ENCODE peak calls at places on chromosome 4, in ten cellular contexts. B is A549, J is progenitor cell of endocrine pancreas, K is astrocyte of the spinal cord, F is HFFc6, S is fibroblast of lung, G is choroid plexus epithelial cell, N is GM12865, Q is AG09319, V is omental fat pad. X is an unnamed sample.

GRCh38 chr4:40256329-40256728 is 59.5 kb downstream of the RHOH start:
- DNase-seq in B (no peak), J (no peak), K (no peak), F (no peak), S (no peak), G (no peak), N (no peak), Q (no peak), V (no peak), X (no peak)

GRCh38 chr4:10734697-10735096 is 50.1 kb upstream of the CLNK start:
- DNase-seq in B (no peak), J (no peak), K (no peak), F (no peak), S (no peak), G (no peak), N (no peak), Q (no peak), V (no peak), X (no peak)

GRCh38 chr4:123896446-123897071 is 500.0 kb downstream of the SPRY1 start:
- DNase-seq in B (no peak), J (no peak), K (no peak), F (no peak), S (peak), G (peak), N (no peak), Q (no peak), V (no peak), X (no peak)

GRCh38 chr4:142824368-142824767 is 21.7 kb downstream of the INPP4B start:
- DNase-seq in B (no peak), J (no peak), K (peak), F (peak), S (peak), G (peak), N (no peak), Q (no peak), V (no peak), X (no peak)

GRCh38 chr4:7044415-7044930 is 1.3 kb downstream of the TADA2B start:
- DNase-seq in B (no peak), J (no peak), K (no peak), F (peak), S (no peak), G (peak), N (peak), Q (no peak), V (no peak), X (no peak)

GRCh38 chr4:185109736-185110135 is 33.3 kb upstream of the SLC25A4 start:
- DNase-seq in B (no peak), J (no peak), K (no peak), F (no peak), S (no peak), G (no peak), N (no peak), Q (no peak), V (no peak), X (no peak)

GRCh38 chr4:2359591-2360390 is 58.7 kb downstream of the ZFYVE28 start:
- DNase-seq in B (no peak), J (no peak), K (no peak), F (no peak), S (no peak), G (no peak), N (no peak), Q (no peak), V (no peak), X (no peak)

GRCh38 chr4:140374130-140374477 is 658 bp downstream of the SCOC start:
- DNase-seq in B (no peak), J (no peak), K (no peak), F (no peak), S (no peak), G (no peak), N (peak), Q (no peak), V (no peak), X (no peak)

GRCh38 chr4:75633846-75634245 is 3.5 kb upstream of the CDKL2 start:
- DNase-seq in B (no peak), J (no peak), K (peak), F (peak), S (peak), G (peak), N (no peak), Q (no peak), V (no peak), X (no peak)

GRCh38 chr4:14059006-14059405 is 431.5 kb upstream of the BOD1L1 start:
- DNase-seq in B (no peak), J (no peak), K (no peak), F (no peak), S (peak), G (peak), N (no peak), Q (no peak), V (no peak), X (no peak)

GRCh38 chr4:103067841-103068547 is 8.6 kb downstream of the SLC9B2 start:
- DNase-seq in B (no peak), J (no peak), K (no peak), F (peak), S (peak), G (no peak), N (no peak), Q (no peak), V (no peak), X (no peak)

GRCh38 chr4:84070293-84070692 is 428.8 kb downstream of the NKX6-1 start:
- DNase-seq in B (no peak), J (no peak), K (no peak), F (no peak), S (no peak), G (no peak), N (no peak), Q (no peak), V (no peak), X (no peak)

GRCh38 chr4:25069014-25069413 is 38.3 kb upstream of the LGI2 start:
- DNase-seq in B (peak), J (no peak), K (no peak), F (no peak), S (no peak), G (no peak), N (no peak), Q (no peak), V (no peak), X (peak)

GRCh38 chr4:56817840-56818491 is 3.5 kb downstream of the SPINK2 start:
- DNase-seq in B (no peak), J (no peak), K (no peak), F (no peak), S (peak), G (no peak), N (peak), Q (no peak), V (no peak), X (no peak)

GRCh38 chr4:73803213-73803612 is 33.3 kb upstream of the CXCL6 start:
- DNase-seq in B (no peak), J (no peak), K (peak), F (no peak), S (no peak), G (peak), N (no peak), Q (no peak), V (no peak), X (no peak)

GRCh38 chr4:76090241-76090691 is 15.8 kb downstream of the ART3 start:
- DNase-seq in B (no peak), J (no peak), K (peak), F (peak), S (peak), G (peak), N (peak), Q (peak), V (no peak), X (peak)

GRCh38 chr4:28092610-28093009 is 1232.0 kb downstream of the STIM2 start:
- DNase-seq in B (no peak), J (no peak), K (no peak), F (no peak), S (no peak), G (no peak), N (no peak), Q (no peak), V (no peak), X (no peak)

GRCh38 chr4:15956179-15956850 is 6.7 kb downstream of the FGFBP2 start:
- DNase-seq in B (peak), J (peak), K (peak), F (peak), S (peak), G (peak), N (peak), Q (peak), V (peak), X (peak)

GRCh38 chr4:56649445-56650258 is 31.4 kb downstream of the HOPX start:
- DNase-seq in B (no peak), J (no peak), K (no peak), F (no peak), S (no peak), G (no peak), N (no peak), Q (no peak), V (no peak), X (no peak)

GRCh38 chr4:111064342-111064993 is 441.6 kb upstream of the PITX2 start:
- DNase-seq in B (peak), J (no peak), K (peak), F (peak), S (peak), G (peak), N (peak), Q (no peak), V (no peak), X (no peak)

GRCh38 chr4:144696376-144696775 is 50.4 kb downstream of the HHIP start:
- DNase-seq in B (no peak), J (no peak), K (no peak), F (no peak), S (no peak), G (no peak), N (no peak), Q (no peak), V (no peak), X (no peak)

GRCh38 chr4:145130788-145131398 is 32.8 kb downstream of the ABCE1 start:
- DNase-seq in B (no peak), J (no peak), K (peak), F (peak), S (peak), G (peak), N (no peak), Q (peak), V (no peak), X (no peak)

GRCh38 chr4:154406022-154406835 is 85.4 kb downstream of the DCHS2 start:
- DNase-seq in B (no peak), J (no peak), K (no peak), F (no peak), S (no peak), G (no peak), N (peak), Q (no peak), V (no peak), X (no peak)

GRCh38 chr4:5157721-5158390 is 106.6 kb downstream of the STK32B start:
- DNase-seq in B (peak), J (no peak), K (no peak), F (no peak), S (peak), G (no peak), N (no peak), Q (peak), V (no peak), X (no peak)

GRCh38 chr4:7398104-7398423 is 36.7 kb downstream of the PSAPL1 start:
- DNase-seq in B (no peak), J (no peak), K (peak), F (no peak), S (peak), G (peak), N (no peak), Q (no peak), V (no peak), X (peak)

GRCh38 chr4:176011523-176011922 is 54.1 kb upstream of the WDR17 start:
- DNase-seq in B (no peak), J (no peak), K (peak), F (no peak), S (peak), G (no peak), N (peak), Q (no peak), V (no peak), X (no peak)

GRCh38 chr4:102196221-102196620 is 149.1 kb downstream of the SLC39A8 start:
- DNase-seq in B (no peak), J (no peak), K (peak), F (no peak), S (peak), G (peak), N (no peak), Q (no peak), V (no peak), X (no peak)

GRCh38 chr4:140754918-140755810 is 1.0 kb downstream of the TBC1D9 start:
- DNase-seq in B (no peak), J (no peak), K (no peak), F (no peak), S (no peak), G (peak), N (no peak), Q (no peak), V (no peak), X (no peak)

GRCh38 chr4:6239486-6239885 is 30.2 kb upstream of the WFS1 start:
- DNase-seq in B (no peak), J (no peak), K (no peak), F (no peak), S (no peak), G (no peak), N (no peak), Q (no peak), V (no peak), X (no peak)

GRCh38 chr4:13399257-13399656 is 84.9 kb downstream of the RAB28 start:
- DNase-seq in B (no peak), J (no peak), K (peak), F (peak), S (peak), G (peak), N (no peak), Q (no peak), V (no peak), X (no peak)

GRCh38 chr4:40305329-40306193 is 29.6 kb upstream of the CHRNA9 start:
- DNase-seq in B (no peak), J (no peak), K (no peak), F (no peak), S (no peak), G (no peak), N (peak), Q (no peak), V (no peak), X (no peak)

GRCh38 chr4:47612116-47613023 is 127.3 kb downstream of the ATP10D start:
- DNase-seq in B (no peak), J (no peak), K (peak), F (peak), S (peak), G (peak), N (no peak), Q (no peak), V (no peak), X (no peak)

GRCh38 chr4:58214376-58214775 is 1104.2 kb upstream of the IGFBP7 start:
- DNase-seq in B (no peak), J (no peak), K (no peak), F (no peak), S (no peak), G (no peak), N (no peak), Q (no peak), V (no peak), X (no peak)

GRCh38 chr4:124712417-124713212 is at the start of gene ANKRD50:
- DNase-seq in B (peak), J (peak), K (peak), F (peak), S (peak), G (peak), N (peak), Q (peak), V (peak), X (peak)

GRCh38 chr4:833731-834367 is 7.9 kb upstream of the CPLX1 start:
- DNase-seq in B (no peak), J (no peak), K (no peak), F (no peak), S (no peak), G (no peak), N (no peak), Q (no peak), V (no peak), X (no peak)

GRCh38 chr4:52244773-52245360 is 193.8 kb downstream of the SPATA18 start:
- DNase-seq in B (no peak), J (no peak), K (no peak), F (no peak), S (no peak), G (no peak), N (no peak), Q (no peak), V (no peak), X (no peak)

GRCh38 chr4:176927664-176928063 is 134.9 kb upstream of the VEGFC start:
- DNase-seq in B (peak), J (no peak), K (peak), F (peak), S (peak), G (peak), N (no peak), Q (peak), V (no peak), X (no peak)

DNA sequence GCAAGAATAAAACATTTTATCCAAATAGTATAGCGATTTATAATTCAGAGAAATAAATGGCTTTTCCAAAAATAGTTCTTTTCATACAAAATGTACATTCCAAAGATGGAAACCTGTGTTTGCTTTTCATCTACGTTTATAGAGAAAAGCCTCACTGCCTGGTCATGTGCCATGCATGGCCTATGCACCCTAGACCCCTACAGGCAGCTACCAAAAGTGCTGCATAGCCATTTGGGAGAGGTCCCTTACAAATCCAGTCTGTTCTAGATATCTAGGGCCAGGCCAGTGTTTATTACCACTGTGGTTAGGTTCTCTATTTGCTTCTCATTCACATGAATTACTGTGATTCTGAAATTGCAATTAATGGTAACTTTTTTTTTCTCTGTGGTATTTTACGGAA is 17.2 kb downstream of the HMGB2 start:
- DNase-seq in B (peak), J (no peak), K (no peak), F (no peak), S (no peak), G (peak), N (no peak), Q (no peak), V (no peak), X (no peak)
- TF ChIP-seq CTCF in B (no peak), J (peak), K (peak), F (peak), S (peak), G (peak), N (peak), Q (no peak), V (no peak), X (no peak)

DNA sequence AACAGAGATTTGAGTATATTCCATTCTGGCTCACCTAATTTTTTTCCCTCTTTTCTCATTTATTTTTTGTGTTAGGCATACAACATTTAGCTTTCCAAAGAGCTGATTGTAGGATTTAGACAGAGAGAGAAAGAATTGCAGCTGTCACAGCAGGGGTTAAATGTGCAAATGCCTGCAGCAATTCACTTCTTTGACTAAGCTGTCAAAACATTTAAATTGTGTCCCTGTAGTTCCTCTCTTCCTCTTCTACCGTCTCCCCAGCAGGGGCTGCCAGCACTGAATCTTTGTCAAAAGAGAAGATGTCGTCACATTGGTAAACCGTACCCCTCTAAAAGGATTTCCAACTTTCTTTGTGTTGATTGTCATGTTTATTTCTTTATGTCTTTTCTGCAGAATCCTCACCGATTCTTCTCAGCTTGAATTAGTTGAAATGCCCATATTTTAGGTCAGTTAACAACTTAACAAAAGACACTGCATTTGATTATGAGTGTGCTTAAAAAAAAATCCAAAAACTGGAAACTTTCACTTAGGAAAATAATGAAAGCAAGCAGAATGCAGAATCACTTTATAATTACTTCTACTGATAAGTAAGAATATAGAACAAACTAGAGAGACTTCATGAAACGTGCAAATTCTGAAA is 111.1 kb upstream of the PTPN13 start:
- DNase-seq in B (no peak), J (no peak), K (peak), F (no peak), S (peak), G (peak), N (no peak), Q (no peak), V (no peak), X (no peak)
- TF ChIP-seq CTCF in B (no peak), J (peak), K (peak), F (peak), S (peak), G (peak), N (no peak), Q (peak), V (no peak), X (no peak)

GRCh38 chr4:183430987-183431347 is 13.5 kb upstream of the CDKN2AIP start:
- DNase-seq in B (no peak), J (no peak), K (no peak), F (no peak), S (no peak), G (no peak), N (no peak), Q (no peak), V (no peak), X (no peak)

GRCh38 chr4:183431614-183432013 is 12.8 kb upstream of the CDKN2AIP start:
- DNase-seq in B (no peak), J (no peak), K (no peak), F (no peak), S (no peak), G (no peak), N (no peak), Q (no peak), V (no peak), X (no peak)

GRCh38 chr4:183426507-183426906 is 17.9 kb upstream of the CDKN2AIP start:
- DNase-seq in B (no peak), J (no peak), K (no peak), F (no peak), S (no peak), G (no peak), N (no peak), Q (no peak), V (no peak), X (no peak)

GRCh38 chr4:183429489-183429888 is 14.9 kb upstream of the CDKN2AIP start:
- DNase-seq in B (no peak), J (no peak), K (no peak), F (no peak), S (no peak), G (no peak), N (no peak), Q (no peak), V (no peak), X (no peak)

GRCh38 chr4:183430317-183430986 is 14.0 kb upstream of the CDKN2AIP start:
- DNase-seq in B (no peak), J (no peak), K (no peak), F (no peak), S (no peak), G (peak), N (no peak), Q (no peak), V (no peak), X (no peak)
- TF ChIP-seq CTCF in B (no peak), J (no peak), K (peak), F (peak), S (no peak), G (peak), N (no peak), Q (no peak), V (no peak), X (no peak)

GRCh38 chr4:148999924-149000323 is 557.7 kb upstream of the NR3C2 start:
- DNase-seq in B (no peak), J (no peak), K (no peak), F (no peak), S (no peak), G (no peak), N (no peak), Q (no peak), V (no peak), X (no peak)

DNA sequence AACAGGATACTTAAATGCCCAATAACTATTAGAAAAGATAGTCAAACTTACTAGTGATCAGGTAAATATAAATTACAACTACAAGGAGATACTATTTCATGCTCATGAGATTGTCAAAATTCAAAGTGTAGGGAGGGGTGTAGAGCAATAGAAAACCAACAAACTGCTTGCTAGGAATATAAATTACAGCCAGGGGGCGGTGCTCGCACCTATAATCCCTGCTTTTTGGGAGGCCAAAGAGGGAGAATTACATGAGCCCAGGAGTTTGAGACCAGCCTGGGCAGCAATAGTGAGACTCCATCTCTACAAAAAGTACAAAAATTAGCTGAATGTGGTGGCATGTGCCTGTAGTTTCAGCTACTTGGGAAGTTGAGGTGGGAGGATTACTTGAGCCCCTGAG is 556.5 kb upstream of the NR3C2 start:
- DNase-seq in B (peak), J (no peak), K (peak), F (no peak), S (no peak), G (peak), N (peak), Q (no peak), V (no peak), X (peak)
- TF ChIP-seq CTCF in B (no peak), J (peak), K (peak), F (peak), S (peak), G (peak), N (peak), Q (peak), V (no peak), X (no peak)

GRCh38 chr4:23456864-23457263 is 433.0 kb downstream of the PPARGC1A start:
- DNase-seq in B (no peak), J (no peak), K (no peak), F (no peak), S (no peak), G (no peak), N (no peak), Q (no peak), V (no peak), X (no peak)

GRCh38 chr4:23458061-23458460 is 431.8 kb downstream of the PPARGC1A start:
- DNase-seq in B (no peak), J (no peak), K (no peak), F (no peak), S (no peak), G (no peak), N (no peak), Q (no peak), V (no peak), X (no peak)

GRCh38 chr4:23455482-23455881 is 434.4 kb downstream of the PPARGC1A start:
- DNase-seq in B (peak), J (no peak), K (no peak), F (no peak), S (peak), G (no peak), N (no peak), Q (no peak), V (no peak), X (peak)
- TF ChIP-seq CTCF in B (no peak), J (peak), K (no peak), F (no peak), S (peak), G (no peak), N (no peak), Q (no peak), V (no peak), X (no peak)

GRCh38 chr4:87219648-87220093 is 747 bp downstream of the KLHL8 start:
- DNase-seq in B (peak), J (peak), K (no peak), F (peak), S (peak), G (peak), N (peak), Q (no peak), V (no peak), X (no peak)
- TF ChIP-seq CTCF in B (peak), J (peak), K (peak), F (peak), S (peak), G (peak), N (peak), Q (peak), V (no peak), X (no peak)

X was measured in Calu3.